ENCODE peak calls at places on chromosomes 12 and 14, in ten cellular contexts. P is A549, V is AG10803, J is astrocyte of the spinal cord, X is ovary, L is heart left ventricle, H is bronchial epithelial cell, S is OCI-LY7, W is HL-60, R is GM23338. Z is an unnamed sample.

GRCh38 chr12:47825239-47825639 is 5.5 kb upstream of the HDAC7 start:
- DNase-seq in V (no peak), W (no peak), J (no peak), H (peak; percentile 81), P (peak; percentile 21), X (peak; percentile 77), S (no peak), L (peak; percentile 72), R (peak; percentile 34), Z (peak; percentile 71)

GRCh38 chr14:77311217-77311616 is 9.5 kb downstream of the POMT2 start:
- DNase-seq in W (no peak), X (no peak), R (no peak), P (no peak), S (no peak), V (peak; percentile 54), L (no peak), H (peak; percentile 66), J (no peak), Z (peak; percentile 82)

GRCh38 chr12:92275443-92276154 is 130.0 kb upstream of the BTG1 start:
- DNase-seq in V (no peak), R (no peak), P (no peak), X (no peak), W (peak; percentile 35), J (no peak), H (no peak), S (no peak), L (no peak), Z (no peak)

GRCh38 chr12:132322206-132323132 is 6.9 kb downstream of the GALNT9 start:
- DNase-seq in H (no peak), R (no peak), V (no peak), S (no peak), X (no peak), P (no peak), W (no peak), J (peak; percentile 4), L (no peak), Z (no peak)

GRCh38 chr14:96053600-96054381 is 14.6 kb downstream of the C14orf132 start:
- DNase-seq in L (peak; percentile 64), J (peak; percentile 99), H (peak; percentile 47), P (no peak), S (no peak), R (no peak), X (no peak), V (peak; percentile 97), W (no peak), Z (peak; percentile 19)

GRCh38 chr12:42564540-42564939 is 25.0 kb downstream of the PRICKLE1 start:
- DNase-seq in L (no peak), R (no peak), V (peak; percentile 90), S (no peak), X (no peak), J (peak; percentile 53), P (no peak), H (no peak), W (no peak), Z (no peak)

GRCh38 chr14:21054123-21054767 is 3.4 kb upstream of the RNASE8 start:
- DNase-seq in W (no peak), J (no peak), P (no peak), H (no peak), R (peak; percentile 27), L (no peak), X (no peak), S (no peak), V (no peak), Z (no peak)

GRCh38 chr14:77037338-77037782 is 8.9 kb upstream of the IRF2BPL start:
- DNase-seq in H (no peak), J (no peak), V (no peak), P (no peak), X (no peak), R (no peak), W (no peak), S (no peak), L (no peak), Z (no peak)

GRCh38 chr14:104445832-104446381 is 133.7 kb upstream of the C14orf180 start:
- DNase-seq in V (no peak), S (no peak), J (no peak), L (no peak), W (no peak), H (no peak), X (peak; percentile 12), R (no peak), P (no peak), Z (no peak)

GRCh38 chr14:75295491-75296338 is 17.1 kb downstream of the FOS start:
- DNase-seq in H (peak; percentile 51), L (peak; percentile 82), S (peak; percentile 80), W (peak; percentile 70), J (peak; percentile 83), P (peak; percentile 81), X (peak; percentile 90), R (peak; percentile 95), V (peak; percentile 66), Z (peak; percentile 75)

GRCh38 chr12:13816394-13816793 is 165.0 kb downstream of the GRIN2B start:
- DNase-seq in L (no peak), P (no peak), J (no peak), V (no peak), X (no peak), W (no peak), H (no peak), R (peak; percentile 50), S (no peak), Z (peak; percentile 2)

GRCh38 chr12:10716704-10717315 is 6.3 kb downstream of the YBX3 start:
- DNase-seq in X (peak; percentile 82), L (peak; percentile 86), H (peak; percentile 98), W (no peak), J (peak; percentile 94), S (no peak), V (peak; percentile 87), P (peak; percentile 51), R (peak; percentile 53), Z (peak; percentile 99)

GRCh38 chr12:51972424-51972812 is 20.9 kb downstream of the ACVR1B start:
- DNase-seq in X (no peak), H (no peak), P (no peak), W (peak; percentile 77), J (no peak), V (no peak), S (no peak), R (no peak), L (no peak), Z (no peak)

GRCh38 chr12:51969643-51970042 is 18.1 kb downstream of the ACVR1B start:
- DNase-seq in V (no peak), J (no peak), R (no peak), L (no peak), X (no peak), S (no peak), H (no peak), P (no peak), W (no peak), Z (no peak)

GRCh38 chr12:51971679-51972423 is 20.4 kb downstream of the ACVR1B start:
- DNase-seq in P (no peak), V (peak; percentile 39), W (peak; percentile 39), R (no peak), L (no peak), H (no peak), S (no peak), J (no peak), X (no peak), Z (peak; percentile 12)

GRCh38 chr12:51972849-51973273 is 21.4 kb downstream of the ACVR1B start:
- DNase-seq in J (peak; percentile 50), R (no peak), X (no peak), S (no peak), P (no peak), W (peak; percentile 96), L (peak; percentile 46), H (peak; percentile 88), V (peak; percentile 72), Z (peak; percentile 78)

DNA sequence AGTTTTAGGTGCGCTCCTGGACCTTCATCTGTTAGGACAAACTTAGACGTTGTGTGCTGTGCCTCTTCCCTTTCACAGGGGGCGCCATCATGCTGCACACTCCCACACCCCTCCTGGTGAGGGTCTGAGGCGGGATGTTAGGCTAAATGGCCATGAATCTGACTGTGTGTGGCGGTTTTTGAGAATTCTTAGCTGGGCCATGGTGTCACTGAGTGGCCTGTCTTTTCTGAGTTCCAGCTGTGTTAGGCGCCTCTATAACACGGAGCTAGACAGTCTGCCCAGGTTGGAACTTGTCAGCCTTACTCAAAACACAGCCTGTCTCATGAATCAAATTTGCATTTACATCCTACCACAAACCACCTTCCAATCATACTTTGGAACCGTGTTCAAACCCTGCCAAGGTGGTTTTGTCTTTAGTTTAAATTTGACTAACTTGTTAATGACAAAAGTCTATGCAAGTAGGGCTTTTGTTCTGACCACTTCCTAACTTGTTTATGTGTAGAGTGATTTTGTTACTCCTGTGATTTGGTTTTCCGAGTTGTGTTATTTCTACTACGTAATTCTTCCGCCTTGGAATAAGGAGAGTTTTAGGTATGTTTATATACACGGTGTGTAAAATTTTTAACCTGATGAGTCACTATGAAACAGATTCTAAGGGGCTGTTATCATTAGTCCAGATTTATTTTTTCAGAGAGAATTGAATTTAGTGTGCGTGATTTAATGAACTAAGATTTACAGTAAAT is 19.6 kb downstream of the ACVR1B start:
- DNase-seq in W (no peak), P (peak; percentile 66), H (peak; percentile 88), J (peak; percentile 62), R (peak; percentile 87), X (no peak), S (peak; percentile 47), L (no peak), V (no peak), Z (peak; percentile 84)
- TF ChIP-seq CTCF in W (no peak), P (peak; percentile 56), H (peak; percentile 69), J (peak; percentile 78), R (peak; percentile 94), X (no peak), S (peak; percentile 91), L (peak; percentile 24), V (peak; percentile 21), Z (peak; percentile 85)

DNA sequence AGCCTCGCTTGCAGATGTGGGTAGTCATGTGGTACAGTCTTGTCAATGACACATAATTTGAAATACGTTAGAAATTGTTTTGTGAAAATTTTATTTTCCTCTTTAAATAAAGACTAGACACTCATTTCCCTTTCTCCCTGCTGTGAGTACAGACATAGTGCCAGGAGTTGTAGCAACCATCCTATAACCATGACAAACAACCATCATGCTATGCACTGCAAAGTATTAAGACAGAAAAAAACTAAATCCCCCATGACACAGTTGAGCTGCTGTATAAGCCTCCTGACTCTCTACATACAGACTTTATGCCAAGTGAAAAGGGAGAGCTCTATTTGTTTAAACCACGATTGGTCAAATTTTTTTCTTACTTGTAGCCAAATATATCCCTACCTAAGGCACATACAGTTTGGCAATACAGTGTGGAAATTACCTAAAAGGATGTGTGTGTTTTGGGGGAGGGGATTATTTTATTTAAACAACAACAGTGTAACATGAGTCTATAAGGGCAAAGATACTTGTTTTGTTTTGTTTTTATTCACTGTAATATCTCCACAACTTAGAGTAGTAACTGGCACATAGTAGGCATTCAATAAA is 45.0 kb upstream of the KRR1 start:
- DNase-seq in R (no peak), X (no peak), J (peak; percentile 59), H (peak; percentile 40), W (no peak), P (no peak), L (no peak), V (no peak), S (no peak), Z (peak; percentile 19)
- H3K4me3 ChIP-seq in R (no peak overlapping the region), X (no peak overlapping the region), J (no peak overlapping the region), H (no peak overlapping the region), W (no peak overlapping the region), P (no peak overlapping the region), L (no peak overlapping the region), V (no peak overlapping the region), S (no peak overlapping the region), Z (no peak overlapping the region)

GRCh38 chr12:74365178-74365964 is 172.3 kb upstream of the ATXN7L3B start:
- DNase-seq in P (no peak), V (peak; percentile 11), R (peak; percentile 66), L (no peak), H (peak; percentile 37), W (peak; percentile 33), J (peak; percentile 65), X (peak; percentile 51), S (peak; percentile 43), Z (peak; percentile 66)
- TF ChIP-seq CTCF in P (no peak), V (peak; percentile 20), R (peak; percentile 79), L (no peak), H (peak; percentile 66), W (no peak), J (peak; percentile 58), X (no peak), S (peak; percentile 84), Z (peak; percentile 72)

GRCh38 chr12:96495155-96495554 is 5.8 kb downstream of the CFAP54 start:
- DNase-seq in R (no peak), L (no peak), S (no peak), J (no peak), P (no peak), W (no peak), X (no peak), V (no peak), H (no peak), Z (no peak)
- H3K4me3 ChIP-seq in R (no peak overlapping the region), L (no peak overlapping the region), S (no peak overlapping the region), J (no peak overlapping the region), P (no peak overlapping the region), W (no peak overlapping the region), X (no peak overlapping the region), V (no peak overlapping the region), H (no peak overlapping the region), Z (no peak overlapping the region)